ENCODE peak calls at places on chromosomes 5 and 9, in nine cellular contexts. One of them, this sample, is unnamed.

GRCh38 chr9:37987467-37987981 is 81.5 kb downstream of the SHB start:
- DNase-seq in cardiac muscle cell: no peak
- DNase-seq in CD4-positive, alpha-beta T cell: no peak
- DNase-seq in lung: no peak
- DNase-seq in Caco-2: no peak
- DNase-seq in heart right ventricle: peak
- DNase-seq in heart left ventricle: peak
- DNase-seq in hepatocyte: no peak
- DNase-seq in psoas muscle: no peak
- DNase-seq in this sample: no peak

GRCh38 chr9:116844621-116845020 is 157.5 kb downstream of the TRIM32 start:
- DNase-seq in cardiac muscle cell: no peak
- DNase-seq in CD4-positive, alpha-beta T cell: no peak
- DNase-seq in lung: no peak
- DNase-seq in Caco-2: no peak
- DNase-seq in heart right ventricle: no peak
- DNase-seq in heart left ventricle: no peak
- DNase-seq in hepatocyte: no peak
- DNase-seq in psoas muscle: no peak
- DNase-seq in this sample: no peak

GRCh38 chr5:135462304-135462703 is 10.2 kb upstream of the TIFAB start:
- DNase-seq in cardiac muscle cell: peak
- DNase-seq in CD4-positive, alpha-beta T cell: peak
- DNase-seq in lung: no peak
- DNase-seq in Caco-2: peak
- DNase-seq in heart right ventricle: no peak
- DNase-seq in heart left ventricle: no peak
- DNase-seq in hepatocyte: peak
- DNase-seq in psoas muscle: no peak
- DNase-seq in this sample: peak

GRCh38 chr5:167633931-167634341 is 657.5 kb upstream of the WWC1 start:
- DNase-seq in cardiac muscle cell: no peak
- DNase-seq in CD4-positive, alpha-beta T cell: no peak
- DNase-seq in lung: no peak
- DNase-seq in Caco-2: no peak
- DNase-seq in heart right ventricle: no peak
- DNase-seq in heart left ventricle: no peak
- DNase-seq in hepatocyte: no peak
- DNase-seq in psoas muscle: no peak
- DNase-seq in this sample: no peak

GRCh38 chr9:81609782-81610738 is 79.3 kb downstream of the TLE1 start:
- DNase-seq in cardiac muscle cell: peak
- DNase-seq in CD4-positive, alpha-beta T cell: no peak
- DNase-seq in lung: no peak
- DNase-seq in Caco-2: no peak
- DNase-seq in heart right ventricle: no peak
- DNase-seq in heart left ventricle: no peak
- DNase-seq in hepatocyte: no peak
- DNase-seq in psoas muscle: no peak
- DNase-seq in this sample: no peak

GRCh38 chr9:18743976-18744375 is 270.0 kb downstream of the ADAMTSL1 start:
- DNase-seq in cardiac muscle cell: no peak
- DNase-seq in CD4-positive, alpha-beta T cell: no peak
- DNase-seq in lung: no peak
- DNase-seq in Caco-2: no peak
- DNase-seq in heart right ventricle: no peak
- DNase-seq in heart left ventricle: no peak
- DNase-seq in hepatocyte: no peak
- DNase-seq in psoas muscle: no peak
- DNase-seq in this sample: no peak

GRCh38 chr9:96719538-96720315 is 58.2 kb downstream of the ZNF510 start:
- DNase-seq in cardiac muscle cell: no peak
- DNase-seq in CD4-positive, alpha-beta T cell: no peak
- DNase-seq in lung: no peak
- DNase-seq in Caco-2: no peak
- DNase-seq in heart right ventricle: no peak
- DNase-seq in heart left ventricle: peak
- DNase-seq in hepatocyte: no peak
- DNase-seq in psoas muscle: no peak
- DNase-seq in this sample: no peak

GRCh38 chr5:7015586-7016256 is 302.5 kb downstream of the TENT4A start:
- DNase-seq in cardiac muscle cell: no peak
- DNase-seq in CD4-positive, alpha-beta T cell: no peak
- DNase-seq in lung: no peak
- DNase-seq in Caco-2: no peak
- DNase-seq in heart right ventricle: no peak
- DNase-seq in heart left ventricle: no peak
- DNase-seq in hepatocyte: no peak
- DNase-seq in psoas muscle: no peak
- DNase-seq in this sample: no peak

GRCh38 chr9:122031157-122031556 is 62.0 kb downstream of the TTLL11 start:
- DNase-seq in cardiac muscle cell: no peak
- DNase-seq in CD4-positive, alpha-beta T cell: no peak
- DNase-seq in lung: no peak
- DNase-seq in Caco-2: no peak
- DNase-seq in heart right ventricle: no peak
- DNase-seq in heart left ventricle: no peak
- DNase-seq in hepatocyte: no peak
- DNase-seq in psoas muscle: no peak
- DNase-seq in this sample: no peak

GRCh38 chr5:17012289-17012688 is 76.2 kb upstream of the MYO10 start:
- DNase-seq in cardiac muscle cell: no peak
- DNase-seq in CD4-positive, alpha-beta T cell: no peak
- DNase-seq in lung: no peak
- DNase-seq in Caco-2: no peak
- DNase-seq in heart right ventricle: no peak
- DNase-seq in heart left ventricle: no peak
- DNase-seq in hepatocyte: no peak
- DNase-seq in psoas muscle: no peak
- DNase-seq in this sample: no peak

GRCh38 chr5:115260248-115260647 is 2.4 kb downstream of the PGGT1B start:
- DNase-seq in cardiac muscle cell: no peak
- DNase-seq in CD4-positive, alpha-beta T cell: no peak
- DNase-seq in lung: no peak
- DNase-seq in Caco-2: no peak
- DNase-seq in heart right ventricle: no peak
- DNase-seq in heart left ventricle: no peak
- DNase-seq in hepatocyte: no peak
- DNase-seq in psoas muscle: no peak
- DNase-seq in this sample: no peak

GRCh38 chr9:29332789-29333188 is 1759.5 kb upstream of the C9orf72 start:
- DNase-seq in cardiac muscle cell: no peak
- DNase-seq in CD4-positive, alpha-beta T cell: no peak
- DNase-seq in lung: no peak
- DNase-seq in Caco-2: no peak
- DNase-seq in heart right ventricle: no peak
- DNase-seq in heart left ventricle: no peak
- DNase-seq in hepatocyte: no peak
- DNase-seq in psoas muscle: no peak
- DNase-seq in this sample: no peak

GRCh38 chr5:28523887-28524637 is 1485.7 kb upstream of the CDH9 start:
- DNase-seq in cardiac muscle cell: no peak
- DNase-seq in CD4-positive, alpha-beta T cell: no peak
- DNase-seq in lung: no peak
- DNase-seq in Caco-2: no peak
- DNase-seq in heart right ventricle: no peak
- DNase-seq in heart left ventricle: no peak
- DNase-seq in hepatocyte: no peak
- DNase-seq in psoas muscle: no peak
- DNase-seq in this sample: no peak

GRCh38 chr9:94643746-94644145 is 4.4 kb upstream of the FBP1 start:
- DNase-seq in cardiac muscle cell: no peak
- DNase-seq in CD4-positive, alpha-beta T cell: no peak
- DNase-seq in lung: no peak
- DNase-seq in Caco-2: no peak
- DNase-seq in heart right ventricle: no peak
- DNase-seq in heart left ventricle: no peak
- DNase-seq in hepatocyte: no peak
- DNase-seq in psoas muscle: no peak
- DNase-seq in this sample: no peak

GRCh38 chr9:69326261-69326660 is 1.2 kb downstream of the ENTREP1 start:
- DNase-seq in cardiac muscle cell: peak
- DNase-seq in CD4-positive, alpha-beta T cell: no peak
- DNase-seq in lung: no peak
- DNase-seq in Caco-2: no peak
- DNase-seq in heart right ventricle: peak
- DNase-seq in heart left ventricle: peak
- DNase-seq in hepatocyte: no peak
- DNase-seq in psoas muscle: no peak
- DNase-seq in this sample: no peak

GRCh38 chr9:117074782-117075510 is 339.9 kb downstream of the ASTN2 start:
- DNase-seq in cardiac muscle cell: peak
- DNase-seq in CD4-positive, alpha-beta T cell: no peak
- DNase-seq in lung: no peak
- DNase-seq in Caco-2: no peak
- DNase-seq in heart right ventricle: no peak
- DNase-seq in heart left ventricle: no peak
- DNase-seq in hepatocyte: no peak
- DNase-seq in psoas muscle: no peak
- DNase-seq in this sample: peak

GRCh38 chr5:125463441-125464092 is 717.1 kb upstream of the ZNF608 start:
- DNase-seq in cardiac muscle cell: peak
- DNase-seq in CD4-positive, alpha-beta T cell: no peak
- DNase-seq in lung: no peak
- DNase-seq in Caco-2: no peak
- DNase-seq in heart right ventricle: no peak
- DNase-seq in heart left ventricle: no peak
- DNase-seq in hepatocyte: no peak
- DNase-seq in psoas muscle: no peak
- DNase-seq in this sample: no peak

GRCh38 chr9:107569171-107569570 is 79.6 kb upstream of the KLF4 start:
- DNase-seq in cardiac muscle cell: no peak
- DNase-seq in CD4-positive, alpha-beta T cell: no peak
- DNase-seq in lung: no peak
- DNase-seq in Caco-2: no peak
- DNase-seq in heart right ventricle: no peak
- DNase-seq in heart left ventricle: no peak
- DNase-seq in hepatocyte: no peak
- DNase-seq in psoas muscle: no peak
- DNase-seq in this sample: no peak

GRCh38 chr5:163569284-163569683 is 63.9 kb downstream of the MAT2B start:
- DNase-seq in cardiac muscle cell: no peak
- DNase-seq in CD4-positive, alpha-beta T cell: no peak
- DNase-seq in lung: no peak
- DNase-seq in Caco-2: no peak
- DNase-seq in heart right ventricle: no peak
- DNase-seq in heart left ventricle: no peak
- DNase-seq in hepatocyte: no peak
- DNase-seq in psoas muscle: no peak
- DNase-seq in this sample: no peak
- TF ChIP-seq CTCF in cardiac muscle cell: peak
- TF ChIP-seq CTCF in CD4-positive, alpha-beta T cell: no peak
- TF ChIP-seq CTCF in lung: no peak
- TF ChIP-seq CTCF in Caco-2: no peak
- TF ChIP-seq CTCF in heart right ventricle: no peak
- TF ChIP-seq CTCF in heart left ventricle: no peak
- TF ChIP-seq CTCF in hepatocyte: peak
- TF ChIP-seq CTCF in psoas muscle: no peak
- TF ChIP-seq CTCF in this sample: no peak

DNA sequence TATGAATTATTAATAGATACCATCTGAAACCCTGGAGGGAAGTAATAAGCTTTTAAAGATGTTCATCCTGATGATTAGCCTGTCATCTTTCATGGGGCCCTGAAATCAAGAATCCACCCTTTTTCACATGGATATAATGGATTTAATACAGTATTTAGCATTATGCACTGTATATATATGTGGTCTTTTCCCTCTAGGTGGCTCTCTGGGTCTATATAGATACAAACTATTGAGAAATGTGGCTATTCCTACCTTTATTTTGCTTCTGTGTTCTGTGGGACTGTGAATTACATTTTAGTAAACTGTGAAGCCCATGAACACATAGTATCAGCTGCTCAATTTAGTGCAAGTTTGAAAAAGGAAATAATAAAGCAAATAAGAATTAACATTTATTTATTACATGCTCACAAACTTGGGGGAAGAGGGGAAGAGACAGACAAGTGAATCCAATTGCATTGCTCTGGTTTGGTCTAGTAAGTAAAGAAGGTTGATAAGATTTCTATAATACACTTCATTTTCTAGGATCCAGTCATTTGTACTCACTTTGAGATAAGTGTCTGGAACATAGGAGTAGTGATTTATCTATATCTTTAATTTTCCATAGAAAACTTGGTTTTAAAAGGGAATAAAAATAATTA is 112.2 kb downstream of the SCAMP1 start:
- DNase-seq in cardiac muscle cell: no peak
- DNase-seq in CD4-positive, alpha-beta T cell: no peak
- DNase-seq in lung: no peak
- DNase-seq in Caco-2: peak
- DNase-seq in heart right ventricle: no peak
- DNase-seq in heart left ventricle: no peak
- DNase-seq in hepatocyte: no peak
- DNase-seq in psoas muscle: no peak
- DNase-seq in this sample: no peak
- TF ChIP-seq CTCF in cardiac muscle cell: peak
- TF ChIP-seq CTCF in CD4-positive, alpha-beta T cell: no peak
- TF ChIP-seq CTCF in lung: no peak
- TF ChIP-seq CTCF in Caco-2: peak
- TF ChIP-seq CTCF in heart right ventricle: peak
- TF ChIP-seq CTCF in heart left ventricle: no peak
- TF ChIP-seq CTCF in hepatocyte: peak
- TF ChIP-seq CTCF in psoas muscle: peak
- TF ChIP-seq CTCF in this sample: no peak

DNA sequence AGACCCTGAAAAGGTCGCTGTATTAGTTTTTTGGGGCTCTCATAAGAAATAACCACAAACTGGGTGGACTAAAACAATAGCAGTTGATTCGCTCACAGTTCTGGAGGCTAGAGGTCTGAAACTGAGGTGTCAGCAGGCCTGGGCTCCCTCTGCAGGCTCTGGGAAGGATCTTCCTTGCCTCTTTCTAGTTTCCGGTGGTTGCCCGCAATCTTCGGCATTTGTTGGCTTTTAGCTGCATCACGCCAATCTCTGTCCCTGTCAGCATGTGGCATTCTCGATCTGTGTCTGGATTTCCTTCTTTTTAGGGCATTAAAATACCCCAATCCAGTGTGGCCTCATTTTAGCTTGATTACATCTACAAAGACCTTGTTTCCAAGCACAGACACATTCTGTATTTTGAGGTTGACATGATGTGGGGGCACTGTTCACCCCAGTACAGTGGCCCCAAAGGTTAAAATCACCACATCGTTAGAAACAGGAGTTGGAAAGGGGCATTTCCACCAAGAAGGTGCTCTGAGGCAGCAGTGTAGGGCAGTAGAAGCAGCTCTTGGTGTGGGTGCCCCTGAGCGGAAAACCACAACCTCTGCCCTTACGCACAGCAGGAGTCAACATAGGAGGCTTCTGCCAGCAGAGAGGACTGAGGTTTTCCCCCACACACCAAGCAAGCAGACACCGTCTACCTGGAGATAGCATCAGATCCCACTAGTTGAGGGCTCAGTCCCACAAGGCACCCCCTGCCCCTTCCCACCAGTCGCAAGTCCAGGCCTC is 13.5 kb downstream of the ZNF79 start:
- DNase-seq in cardiac muscle cell: no peak
- DNase-seq in CD4-positive, alpha-beta T cell: peak
- DNase-seq in lung: no peak
- DNase-seq in Caco-2: no peak
- DNase-seq in heart right ventricle: no peak
- DNase-seq in heart left ventricle: no peak
- DNase-seq in hepatocyte: no peak
- DNase-seq in psoas muscle: no peak
- DNase-seq in this sample: no peak
- TF ChIP-seq CTCF in cardiac muscle cell: peak
- TF ChIP-seq CTCF in CD4-positive, alpha-beta T cell: no peak
- TF ChIP-seq CTCF in lung: no peak
- TF ChIP-seq CTCF in Caco-2: peak
- TF ChIP-seq CTCF in heart right ventricle: no peak
- TF ChIP-seq CTCF in heart left ventricle: no peak
- TF ChIP-seq CTCF in hepatocyte: no peak
- TF ChIP-seq CTCF in psoas muscle: no peak
- TF ChIP-seq CTCF in this sample: no peak

GRCh38 chr5:146706321-146706972 is 172.1 kb downstream of the PPP2R2B start:
- DNase-seq in cardiac muscle cell: no peak
- DNase-seq in CD4-positive, alpha-beta T cell: no peak
- DNase-seq in lung: no peak
- DNase-seq in Caco-2: no peak
- DNase-seq in heart right ventricle: no peak
- DNase-seq in heart left ventricle: no peak
- DNase-seq in hepatocyte: no peak
- DNase-seq in psoas muscle: no peak
- DNase-seq in this sample: no peak
- TF ChIP-seq CTCF in cardiac muscle cell: no peak
- TF ChIP-seq CTCF in CD4-positive, alpha-beta T cell: no peak
- TF ChIP-seq CTCF in lung: no peak
- TF ChIP-seq CTCF in Caco-2: no peak
- TF ChIP-seq CTCF in heart right ventricle: no peak
- TF ChIP-seq CTCF in heart left ventricle: no peak
- TF ChIP-seq CTCF in hepatocyte: no peak
- TF ChIP-seq CTCF in psoas muscle: no peak
- TF ChIP-seq CTCF in this sample: no peak

This sample was measured in glutamatergic neuron.